ENCODE peak calls at places on chromosomes 4 and X, in five cellular contexts. O is stimulated activated CD4-positive, alpha-beta T cell treated with anti-CD3 and anti-CD28 coated beads, Interleukin-12 subunit alpha, Interleukin-12 subunit beta, amount 100 ng/mL, for 24 hours; F is dermis microvascular lymphatic vessel endothelial cell; Q is astrocyte of the cerebellum; U is SJSA1. C is an unnamed sample.

GRCh38 chr4:115090483-115091075 is 22.8 kb downstream of the NDST4 start:
- DNase-seq in U (no peak), F (peak), O (no peak), Q (peak), C (no peak)

GRCh38 chr4:77994194-77994721 is 62.9 kb upstream of the FRAS1 start:
- DNase-seq in U (peak), O (no peak), F (peak), Q (peak), C (peak)

GRCh38 chr4:8353912-8354453 is 84.4 kb downstream of the HTRA3 start:
- DNase-seq in O (no peak), U (no peak), F (no peak), Q (peak), C (no peak)

GRCh38 chrX:129979207-129979920 is 3.1 kb upstream of the BCORL1 start:
- DNase-seq in Q (no peak), F (no peak), O (no peak), U (no peak), C (no peak)

GRCh38 chr4:98653890-98654867 is 4.2 kb downstream of the TSPAN5 start:
- DNase-seq in F (peak), U (peak), O (no peak), Q (peak), C (peak)

GRCh38 chrX:40061871-40062524 is 35.8 kb downstream of the BCOR start:
- DNase-seq in Q (no peak), U (no peak), O (no peak), F (no peak), C (no peak)

GRCh38 chr4:102684605-102685052 is 76.1 kb downstream of the MANBA start:
- DNase-seq in F (peak), Q (no peak), O (no peak), U (peak), C (no peak)

GRCh38 chr4:179530953-179531352 is 2088.7 kb upstream of the AGA start:
- DNase-seq in O (no peak), Q (no peak), U (no peak), F (no peak), C (no peak)

GRCh38 chrX:22249371-22249770 is 23.3 kb upstream of the CBLL2 start:
- DNase-seq in Q (no peak), F (no peak), O (no peak), U (peak), C (no peak)

GRCh38 chr4:17502764-17503163 is 9.1 kb downstream of the QDPR start:
- DNase-seq in Q (peak), O (no peak), U (peak), F (no peak), C (no peak)

GRCh38 chrX:17160971-17161370 is 214.0 kb upstream of the NHS start:
- DNase-seq in O (no peak), Q (no peak), U (no peak), F (no peak), C (no peak)

GRCh38 chrX:112834016-112834855 is 6.4 kb downstream of the AMOT start:
- DNase-seq in Q (peak), F (no peak), O (no peak), U (peak), C (no peak)

GRCh38 chr4:126038492-126039236 is 723.9 kb downstream of the FAT4 start:
- DNase-seq in Q (peak), O (no peak), U (no peak), F (no peak), C (no peak)

GRCh38 chr4:128916832-128917231 is 107.3 kb downstream of the JADE1 start:
- DNase-seq in Q (no peak), U (no peak), O (no peak), F (no peak), C (no peak)

GRCh38 chr4:27090406-27090805 is 229.8 kb downstream of the STIM2 start:
- DNase-seq in O (no peak), F (no peak), Q (no peak), U (no peak), C (no peak)

GRCh38 chr4:101914761-101915160 is 124.2 kb downstream of the BANK1 start:
- DNase-seq in O (no peak), Q (no peak), U (no peak), F (no peak), C (no peak)

GRCh38 chrX:28670074-28670473 is 82.8 kb downstream of the IL1RAPL1 start:
- DNase-seq in U (no peak), F (no peak), O (no peak), Q (no peak), C (no peak)

GRCh38 chr4:21765810-21766407 is 182.7 kb downstream of the KCNIP4 start:
- DNase-seq in U (peak), O (peak), Q (peak), F (peak), C (peak)

GRCh38 chr4:1172971-1173757 is 781 bp upstream of the SPON2 start:
- DNase-seq in Q (no peak), O (no peak), F (no peak), U (no peak), C (no peak)